ENCODE peak calls at places on chromosomes 6 and 20, in nine cellular contexts. Q is hippocampal formation, M is T-helper 2 cell, V is NB4, Y is NCI-H2029 treated with DMSO at 0.1 percent for 48 hours, H is SJSA1, O is C1 segment of cervical spinal cord, I is GM10248, S is Peyer's patch. K is an unnamed sample.

GRCh38 chr6:17863971-17864754 is 123.3 kb downstream of the KIF13A start:
- DNase-seq in M (no peak), S (no peak), H (peak), Q (peak), V (no peak), I (no peak), Y (no peak), O (no peak), K (no peak)

GRCh38 chr20:35223941-35224340 is 2.5 kb upstream of the MMP24 start:
- DNase-seq in S (no peak), O (no peak), V (no peak), Q (no peak), H (no peak), M (no peak), Y (no peak), I (no peak), K (no peak)

GRCh38 chr6:96923400-96923799 is 1.1 kb upstream of the KLHL32 start:
- DNase-seq in Y (no peak), I (no peak), M (no peak), V (no peak), Q (peak), H (no peak), O (peak), S (no peak), K (no peak)

GRCh38 chr6:79261666-79262065 is 27.2 kb upstream of the HMGN3 start:
- DNase-seq in V (no peak), Y (no peak), H (no peak), S (no peak), O (no peak), Q (no peak), M (no peak), I (no peak), K (no peak)

GRCh38 chr6:155100087-155100486 is 105.0 kb downstream of the TIAM2 start:
- DNase-seq in M (no peak), Q (no peak), O (peak), I (no peak), H (no peak), V (no peak), S (no peak), Y (peak), K (no peak)

GRCh38 chr6:127924440-127924839 is 23.6 kb upstream of the THEMIS start:
- DNase-seq in S (no peak), M (no peak), H (no peak), I (no peak), Y (no peak), O (no peak), V (no peak), Q (no peak), K (no peak)

GRCh38 chr6:44373787-44374186 is 13.7 kb upstream of the CDC5L start:
- DNase-seq in S (no peak), Y (no peak), H (no peak), I (no peak), M (no peak), O (no peak), V (no peak), Q (no peak), K (no peak)

GRCh38 chr20:13430346-13431002 is 208.3 kb downstream of the TASP1 start:
- DNase-seq in O (no peak), S (no peak), Y (no peak), M (no peak), H (no peak), I (no peak), Q (no peak), V (peak), K (no peak)

GRCh38 chr6:15598273-15598778 is 64.5 kb downstream of the DTNBP1 start:
- DNase-seq in H (no peak), M (no peak), Q (no peak), Y (no peak), I (no peak), O (no peak), V (no peak), S (no peak), K (no peak)

GRCh38 chr20:4167261-4168004 is 152.1 kb upstream of the RNF24 start:
- DNase-seq in Q (peak), Y (no peak), M (no peak), I (no peak), V (no peak), S (no peak), O (no peak), H (no peak), K (no peak)

GRCh38 chr6:39821739-39822532 is 29.8 kb downstream of the DAAM2 start:
- DNase-seq in Y (no peak), H (no peak), O (peak), S (no peak), V (no peak), I (no peak), Q (peak), M (no peak), K (no peak)

GRCh38 chr6:82248233-82248735 is 740 bp upstream of the IBTK start:
- DNase-seq in Y (no peak), H (no peak), Q (no peak), I (peak), V (peak), M (no peak), O (no peak), S (peak), K (no peak)

GRCh38 chr20:53331151-53331973 is 262.3 kb downstream of the ZNF217 start:
- DNase-seq in Y (no peak), V (no peak), I (no peak), Q (no peak), M (no peak), H (peak), S (no peak), O (no peak), K (no peak)

GRCh38 chr6:34511923-34512737 is 44.0 kb downstream of the SPDEF start:
- DNase-seq in O (no peak), Y (no peak), S (no peak), M (no peak), H (no peak), I (no peak), Q (no peak), V (no peak), K (no peak)

GRCh38 chr6:154514481-154514880 is 4.0 kb upstream of the CNKSR3 start:
- DNase-seq in H (no peak), S (no peak), I (no peak), Q (no peak), O (no peak), V (no peak), M (no peak), Y (no peak), K (no peak)

GRCh38 chr6:152089992-152090391 is 282.5 kb downstream of the ESR1 start:
- DNase-seq in Q (no peak), O (no peak), Y (no peak), I (no peak), S (no peak), H (peak), M (no peak), V (no peak), K (no peak)

GRCh38 chr6:57182017-57182432 is 9.9 kb downstream of the BAG2 start:
- DNase-seq in M (no peak), V (no peak), H (no peak), Q (no peak), S (no peak), I (no peak), Y (no peak), O (no peak), K (no peak)

GRCh38 chr6:108780784-108781183 is 67.4 kb upstream of the ARMC2 start:
- DNase-seq in H (no peak), V (no peak), Q (no peak), I (no peak), M (no peak), O (no peak), S (no peak), Y (no peak), K (no peak)

GRCh38 chr6:32668226-32668747 is 1.8 kb upstream of the HLA-DQB1 start:
- DNase-seq in V (no peak), I (peak), S (peak), O (no peak), H (no peak), Q (no peak), Y (peak), M (peak), K (peak)

GRCh38 chr6:139030539-139030938 is 2.0 kb downstream of the ABRACL start:
- DNase-seq in V (peak), H (no peak), O (no peak), M (no peak), Q (no peak), I (peak), Y (no peak), S (peak), K (peak)

GRCh38 chr20:19789446-19789845 is 31.4 kb downstream of the RIN2 start:
- DNase-seq in M (no peak), I (no peak), Q (no peak), H (no peak), O (no peak), Y (no peak), S (no peak), V (peak), K (no peak)

GRCh38 chr6:45423111-45423900 is 45.6 kb upstream of the SUPT3H start:
- DNase-seq in S (peak), I (peak), O (no peak), H (peak), M (no peak), Y (no peak), V (peak), Q (no peak), K (no peak)

GRCh38 chr6:141077355-141078333 is 1055.1 kb upstream of the GJE1 start:
- DNase-seq in M (no peak), Q (no peak), V (peak), I (no peak), H (no peak), O (no peak), S (no peak), Y (no peak), K (no peak)

K was measured in effector memory CD8-positive, alpha-beta T cell.